ENCODE peak calls at places on chromosomes 7 and 10, in four cellular contexts. A is HepG2, K is tibial nerve, D is K562. J is an unnamed sample.

GRCh38 chr7:131108212-131108980 is 219.3 kb upstream of the MKLN1 start:
- DNase-seq in A (no peak), D (no peak), K (no peak), J (peak; percentile 39)

GRCh38 chr7:43454936-43455518 is 127.9 kb upstream of the STK17A start:
- DNase-seq in K (no peak), D (peak; percentile 36), A (peak; percentile 29), J (peak; percentile 38)

GRCh38 chr7:27700501-27700900 is 37.8 kb upstream of the HIBADH start:
- DNase-seq in A (no peak), D (no peak), K (no peak), J (no peak)

GRCh38 chr10:124354411-124355382 is 64.0 kb downstream of the OAT start:
- DNase-seq in A (peak; percentile 75), K (peak; percentile 48), D (peak; percentile 66), J (peak; percentile 65)

GRCh38 chr10:693506-693905 is 4.0 kb upstream of the DIP2C start:
- DNase-seq in D (no peak), A (no peak), K (no peak), J (peak; percentile 29)

GRCh38 chr7:95104739-95105138 is 197.3 kb downstream of the PPP1R9A start:
- DNase-seq in A (peak; percentile 34), D (no peak), K (no peak), J (peak; percentile 42)

GRCh38 chr7:131106681-131107342 is 220.9 kb upstream of the MKLN1 start:
- DNase-seq in K (peak; percentile 33), D (peak; percentile 76), A (no peak), J (peak; percentile 60)

GRCh38 chr7:139304517-139304916 is 36.6 kb upstream of the FMC1 start:
- DNase-seq in K (no peak), A (no peak), D (no peak), J (no peak)

GRCh38 chr7:80415522-80415921 is 96.3 kb downstream of the GNAT3 start:
- DNase-seq in A (no peak), D (no peak), K (no peak), J (no peak)

GRCh38 chr7:31175672-31176071 is 123.6 kb downstream of the ADCYAP1R1 start:
- DNase-seq in D (peak; percentile 13), A (peak; percentile 10), K (no peak), J (peak; percentile 9)

GRCh38 chr7:155299539-155300202 is 2.0 kb downstream of the INSIG1 start:
- DNase-seq in D (no peak), K (no peak), A (no peak), J (no peak)

GRCh38 chr7:131970602-131971001 is 414.2 kb upstream of the PODXL start:
- DNase-seq in D (no peak), K (no peak), A (no peak), J (no peak)

GRCh38 chr10:121648493-121648892 is 50.2 kb upstream of the FGFR2 start:
- DNase-seq in K (no peak), A (no peak), D (no peak), J (no peak)

GRCh38 chr7:152054377-152055230 is 29.1 kb downstream of the GALNT11 start:
- DNase-seq in A (peak; percentile 68), K (no peak), D (no peak), J (no peak)

GRCh38 chr10:113666682-113667252 is 2.9 kb upstream of the NRAP start:
- DNase-seq in D (no peak), K (no peak), A (no peak), J (no peak)

GRCh38 chr7:55504093-55504859 is 68.0 kb downstream of the VOPP1 start:
- DNase-seq in D (no peak), K (no peak), A (no peak), J (no peak)

GRCh38 chr10:113475381-113475807 is 77.5 kb upstream of the HABP2 start:
- DNase-seq in K (no peak), D (no peak), A (no peak), J (no peak)

GRCh38 chr7:123635551-123636359 is 19.9 kb upstream of the LMOD2 start:
- DNase-seq in A (peak; percentile 5), D (peak; percentile 52), K (no peak), J (peak; percentile 13)

GRCh38 chr7:24475573-24475972 is 97.7 kb upstream of the PALS2 start:
- DNase-seq in A (no peak), K (no peak), D (no peak), J (no peak)

GRCh38 chr10:100913470-100913865 is 705 bp downstream of the SLF2 start:
- DNase-seq in A (no peak), D (no peak), K (no peak), J (no peak)

GRCh38 chr7:36305226-36305625 is 84.4 kb upstream of the ANLN start:
- DNase-seq in A (no peak), K (no peak), D (no peak), J (no peak)

GRCh38 chr10:71143170-71143569 is 69.2 kb upstream of the UNC5B start:
- DNase-seq in A (no peak), D (no peak), K (no peak), J (no peak)

GRCh38 chr7:69906309-69906995 is 308.2 kb downstream of the AUTS2 start:
- DNase-seq in A (no peak), D (no peak), K (no peak), J (no peak)

GRCh38 chr7:28853150-28853549 is 105.0 kb downstream of the TRIL start:
- DNase-seq in K (no peak), D (no peak), A (no peak), J (no peak)

GRCh38 chr10:69097729-69098128 is 9.8 kb downstream of the SRGN start:
- DNase-seq in K (no peak), D (no peak), A (no peak), J (no peak)

GRCh38 chr7:2863461-2864066 is 19.5 kb upstream of the GNA12 start:
- DNase-seq in A (peak; percentile 89), D (peak; percentile 41), K (peak; percentile 54), J (peak; percentile 80)

GRCh38 chr7:82528577-82529305 is 85.2 kb upstream of the CACNA2D1 start:
- DNase-seq in A (no peak), D (no peak), K (no peak), J (no peak)

GRCh38 chr10:78531088-78531487 is 497.4 kb downstream of the RPS24 start:
- DNase-seq in D (no peak), K (no peak), A (no peak), J (no peak)

GRCh38 chr10:30155401-30155800 is 96.0 kb upstream of the JCAD start:
- DNase-seq in A (no peak), D (no peak), K (no peak), J (no peak)

DNA sequence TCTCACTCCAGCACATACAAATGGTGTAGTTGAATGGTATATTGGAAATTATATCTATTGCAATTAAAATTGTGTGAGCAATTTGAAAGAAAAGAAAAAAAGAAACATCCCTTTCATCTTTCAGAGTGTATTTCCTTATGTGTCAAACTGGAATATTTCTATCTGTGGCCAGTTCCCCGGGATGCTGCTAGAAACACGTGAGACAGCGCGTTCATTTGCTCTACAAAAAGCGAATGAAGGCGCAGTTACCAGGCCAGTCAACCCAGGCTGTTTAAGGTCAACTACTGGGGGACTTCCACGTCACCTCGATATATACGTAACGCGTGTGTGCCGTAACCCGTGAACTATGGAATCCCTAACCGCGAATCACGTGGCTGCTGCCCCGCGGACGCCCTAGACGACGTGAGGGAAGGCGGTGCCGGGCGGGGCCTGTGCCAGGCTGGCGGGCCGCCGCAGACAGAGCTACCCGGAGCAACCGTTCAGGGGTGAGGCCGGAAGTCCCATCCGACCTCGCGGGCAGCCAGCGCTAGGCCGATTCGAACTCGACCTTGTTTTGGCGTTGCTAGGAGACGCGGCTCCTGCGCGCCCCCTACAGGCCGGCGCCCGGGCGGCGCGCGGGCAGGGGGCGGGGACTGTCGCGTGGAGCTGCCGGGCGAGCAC is 1.1 kb upstream of the ARL4A start:
- DNase-seq in D (peak; percentile 84), A (peak; percentile 72), K (peak; percentile 76), J (peak; percentile 100)
- TF ChIP-seq EP300 in D (peak; percentile 35), A (no peak), K (peak; percentile 51), J (no peak)

GRCh38 chr7:53600296-53600695 is 564.9 kb downstream of the POM121L12 start:
- DNase-seq in K (no peak), A (no peak), D (no peak), J (no peak)

GRCh38 chr7:53596230-53596629 is 560.8 kb downstream of the POM121L12 start:
- DNase-seq in A (no peak), K (no peak), D (no peak), J (no peak)
- TF ChIP-seq CTCF in A (no peak), K (no peak), D (no peak), J (no peak)

DNA sequence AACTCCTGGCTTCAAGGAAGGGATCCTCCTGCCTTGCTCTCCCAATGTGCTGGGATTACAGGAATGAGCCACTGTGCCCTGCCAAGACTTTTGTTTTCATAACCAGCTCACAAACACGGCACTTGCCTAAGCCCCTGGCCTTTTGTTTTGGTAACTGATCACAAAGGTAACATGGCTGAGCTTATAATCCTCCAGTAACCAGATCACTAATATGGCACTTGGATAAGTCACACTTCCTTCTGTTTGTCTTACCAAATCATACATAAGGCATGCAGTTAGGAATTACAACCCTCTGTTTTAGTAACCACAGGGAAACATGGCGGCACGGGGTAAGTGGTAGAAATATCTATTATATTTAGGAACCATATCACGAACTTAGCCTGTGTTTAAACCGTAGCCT is 577.1 kb downstream of the CALN1 start:
- DNase-seq in A (no peak), K (no peak), D (no peak), J (no peak)
- TF ChIP-seq EP300 in A (no peak), K (no peak), D (no peak), J (no peak)

GRCh38 chr10:63133787-63134557 is 844 bp downstream of the NRBF2 start:
- DNase-seq in K (no peak), D (no peak), A (no peak), J (no peak)

GRCh38 chr10:63137306-63137705 is 4.2 kb downstream of the NRBF2 start:
- DNase-seq in A (peak; percentile 66), D (no peak), K (no peak), J (no peak)

GRCh38 chr10:63129888-63130287 is 3.2 kb upstream of the NRBF2 start:
- DNase-seq in A (no peak), D (no peak), K (no peak), J (no peak)

GRCh38 chr10:63132651-63133055 is 475 bp upstream of the NRBF2 start:
- DNase-seq in A (no peak), D (no peak), K (no peak), J (no peak)

DNA sequence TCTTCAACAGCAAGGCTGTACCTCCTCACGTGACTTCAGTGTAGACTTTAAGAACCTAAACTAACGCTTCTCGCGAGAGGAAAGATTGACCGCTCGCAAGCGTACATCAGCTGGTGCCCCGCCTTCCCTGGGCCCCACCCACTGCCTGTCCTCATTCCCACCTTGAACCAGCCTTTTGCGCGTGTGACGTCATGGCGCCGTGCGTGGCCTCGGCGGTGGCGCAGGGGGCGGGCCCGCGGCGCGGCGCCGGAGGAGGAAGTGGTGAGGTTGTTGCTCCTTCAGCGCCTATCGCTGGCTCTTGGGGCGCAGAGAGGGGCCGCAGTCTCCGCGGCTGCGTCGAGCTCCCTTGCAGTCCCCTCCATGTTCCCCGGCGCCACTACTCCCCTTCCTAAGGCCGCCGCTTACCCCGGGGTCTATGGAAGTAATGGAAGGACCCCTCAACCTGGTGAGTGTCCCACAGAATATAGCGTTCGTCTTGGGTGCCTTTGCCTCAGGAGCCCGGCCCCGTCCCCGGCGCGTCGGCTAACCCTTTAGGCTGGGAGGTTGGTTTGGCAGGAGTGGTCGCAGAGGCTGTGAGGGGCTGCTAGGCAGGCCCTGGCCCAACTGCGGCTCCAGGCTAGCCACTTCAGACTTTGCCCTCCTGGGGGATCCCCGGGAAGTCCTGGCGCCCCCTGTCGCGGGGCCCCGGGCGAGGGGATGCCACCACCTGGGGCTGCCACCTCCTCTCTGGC is at the start of gene NRBF2:
- DNase-seq in K (peak; percentile 95), D (peak; percentile 98), A (peak; percentile 97), J (peak; percentile 99)
- TF ChIP-seq CTCF in K (no peak), D (no peak), A (peak; percentile 74), J (peak; percentile 30)

J was measured in A549.